ENCODE peak calls at places on chromosomes 12 and 14, in eight cellular contexts. D, C, Y, T, M, K, L and I are unnamed samples.
A peak's percentile ranks its signal among the peaks of the same experiment; 100 is the strongest.

GRCh38 chr12:13670249-13670648 is 311.2 kb downstream of the GRIN2B start:
- DNase-seq in C (no peak), D (no peak), M (no peak), L (no peak), K (no peak), T (no peak), Y (no peak), I (no peak)

GRCh38 chr12:105385141-105385540 is 54.6 kb downstream of the C12orf75 start:
- DNase-seq in L (no peak), T (no peak), D (no peak), K (no peak), Y (no peak), M (peak; percentile 41), C (no peak), I (no peak)

GRCh38 chr12:1811281-1811947 is 9.0 kb upstream of the LRTM2 start:
- DNase-seq in Y (no peak), K (no peak), T (no peak), D (no peak), C (no peak), M (no peak), L (no peak), I (no peak)

GRCh38 chr12:123979566-123979965 is 6.6 kb downstream of the ZNF664 start:
- DNase-seq in L (no peak), M (no peak), Y (no peak), T (no peak), K (no peak), D (no peak), C (no peak), I (no peak)

GRCh38 chr12:12507121-12507520 is 55.5 kb downstream of the DUSP16 start:
- DNase-seq in T (no peak), D (no peak), L (no peak), C (no peak), Y (no peak), M (no peak), K (no peak), I (no peak)

GRCh38 chr12:73531752-73532151 is 1005.9 kb upstream of the ATXN7L3B start:
- DNase-seq in T (no peak), L (no peak), M (no peak), D (no peak), K (no peak), C (no peak), Y (no peak), I (no peak)

GRCh38 chr12:27534060-27534764 is 10.2 kb downstream of the PPFIBP1 start:
- DNase-seq in T (no peak), D (no peak), K (no peak), C (no peak), Y (no peak), L (no peak), M (no peak), I (no peak)

GRCh38 chr12:68971404-68971803 is 38.4 kb upstream of the CPM start:
- DNase-seq in K (no peak), L (no peak), C (peak; percentile 19), D (no peak), M (peak; percentile 62), T (no peak), Y (no peak), I (no peak)

GRCh38 chr14:43729149-43729548 is 777.9 kb downstream of the FSCB start:
- DNase-seq in D (no peak), L (no peak), Y (no peak), M (no peak), T (no peak), C (no peak), K (no peak), I (no peak)

GRCh38 chr14:54762296-54762695 is 140.3 kb downstream of the GCH1 start:
- DNase-seq in L (no peak), D (no peak), T (no peak), C (no peak), M (no peak), Y (no peak), K (no peak), I (no peak)

GRCh38 chr12:69515394-69515793 is 45.2 kb downstream of the FRS2 start:
- DNase-seq in K (no peak), M (no peak), Y (no peak), T (no peak), L (no peak), D (no peak), C (no peak), I (no peak)

GRCh38 chr12:131195796-131196195 is 242.1 kb downstream of the ADGRD1 start:
- DNase-seq in T (no peak), L (no peak), Y (no peak), D (no peak), M (no peak), K (no peak), C (no peak), I (peak; percentile 40)

GRCh38 chr12:125151284-125151683 is 86.0 kb downstream of the AACS start:
- DNase-seq in D (no peak), T (no peak), K (no peak), L (no peak), M (no peak), Y (no peak), C (peak; percentile 28), I (no peak)

GRCh38 chr14:71498151-71498734 is 434.0 kb upstream of the RGS6 start:
- DNase-seq in Y (no peak), M (no peak), C (no peak), T (no peak), K (peak; percentile 34), L (no peak), D (no peak), I (no peak)

GRCh38 chr12:131087302-131087818 is 133.7 kb downstream of the ADGRD1 start:
- DNase-seq in D (no peak), Y (peak; percentile 4), T (peak; percentile 19), C (no peak), K (no peak), M (peak; percentile 25), L (no peak), I (peak; percentile 48)

GRCh38 chr14:100419856-100420255 is 96.7 kb downstream of the SLC25A47 start:
- DNase-seq in L (no peak), D (no peak), Y (peak; percentile 48), M (no peak), C (no peak), T (no peak), K (no peak), I (no peak)

GRCh38 chr14:68824207-68824516 is 31.3 kb upstream of the ZFP36L1 start:
- DNase-seq in M (no peak), D (no peak), T (no peak), K (no peak), Y (no peak), L (no peak), C (no peak), I (no peak)

GRCh38 chr14:68824517-68825347 is 31.9 kb upstream of the ZFP36L1 start:
- DNase-seq in L (peak; percentile 40), M (peak; percentile 68), C (peak; percentile 90), Y (peak; percentile 91), T (peak; percentile 91), K (no peak), D (no peak), I (peak; percentile 91)

GRCh38 chr14:68825729-68826128 is 32.9 kb upstream of the ZFP36L1 start:
- DNase-seq in Y (no peak), L (no peak), K (no peak), T (no peak), M (no peak), D (no peak), C (no peak), I (no peak)

GRCh38 chr14:68823434-68824206 is 30.8 kb upstream of the ZFP36L1 start:
- DNase-seq in M (no peak), Y (no peak), C (no peak), D (no peak), T (no peak), K (no peak), L (no peak), I (no peak)

DNA sequence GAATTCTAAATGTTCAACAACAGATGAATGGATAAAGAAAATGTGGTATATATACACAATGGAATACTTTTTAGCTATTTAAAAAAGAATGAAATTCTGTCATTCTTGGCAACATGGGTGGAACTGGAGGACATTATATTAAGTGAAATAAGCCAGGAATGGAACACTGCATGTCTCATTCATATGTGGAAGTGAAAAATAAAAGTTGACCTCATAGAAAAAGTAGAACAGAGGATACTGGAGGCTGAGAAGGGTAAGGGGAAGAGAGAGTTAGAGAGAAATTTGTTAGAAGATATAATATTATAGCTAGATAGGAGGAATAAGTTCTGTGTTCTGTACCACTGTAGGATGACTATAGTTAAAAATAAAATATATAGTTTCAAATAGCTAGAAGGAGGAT is 35.9 kb upstream of the ZFP36L1 start:
- DNase-seq in T (no peak), C (no peak), D (no peak), K (no peak), L (no peak), M (no peak), Y (no peak), I (no peak)
- H3K4me3 ChIP-seq in T (no peak overlapping the region), C (no peak overlapping the region), D (no peak overlapping the region), K (no peak overlapping the region), L (no peak overlapping the region), M (no peak overlapping the region), Y (no peak overlapping the region), I (no peak overlapping the region)

GRCh38 chr12:40749863-40750262 is 57.6 kb downstream of the CNTN1 start:
- DNase-seq in M (no peak), Y (no peak), K (no peak), D (no peak), T (no peak), L (no peak), C (no peak), I (no peak)

GRCh38 chr12:40745386-40745785 is 53.1 kb downstream of the CNTN1 start:
- DNase-seq in L (no peak), K (no peak), D (no peak), T (no peak), M (no peak), Y (no peak), C (peak; percentile 42), I (no peak)
- TF ChIP-seq CTCF in L (no peak), K (no peak), D (no peak), T (no peak), M (no peak), Y (no peak), C (peak; percentile 34), I (no peak)

DNA sequence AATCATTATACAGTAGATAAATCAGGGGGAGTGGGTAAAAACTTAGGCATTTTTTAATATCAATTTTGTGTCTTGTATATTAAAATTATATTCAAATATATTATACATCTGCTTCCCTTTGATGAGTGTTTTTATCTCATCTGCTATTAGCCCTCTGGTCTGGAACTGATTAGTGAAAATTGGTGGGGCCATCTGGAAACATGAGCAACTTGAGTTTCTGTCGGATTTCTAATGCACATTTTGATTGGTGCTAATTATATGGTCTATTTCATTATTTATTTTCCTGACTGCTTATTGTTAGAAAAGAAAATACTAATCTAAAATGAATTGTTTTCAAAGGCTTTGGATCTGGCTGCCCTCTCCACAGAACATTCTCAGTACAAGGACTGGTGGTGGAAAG is 28.2 kb downstream of the TTC8 start:
- DNase-seq in L (no peak), K (no peak), C (no peak), T (no peak), Y (no peak), M (no peak), D (no peak), I (no peak)
- H3K27ac ChIP-seq in L (no peak overlapping the region), K (no peak overlapping the region), C (no peak overlapping the region), T (no peak overlapping the region), Y (no peak overlapping the region), M (no peak overlapping the region), D (no peak overlapping the region), I (no peak overlapping the region)

GRCh38 chr14:104118006-104118844 is 20.2 kb upstream of the KIF26A start:
- DNase-seq in T (peak; percentile 24), Y (peak; percentile 4), K (no peak), M (no peak), L (no peak), D (no peak), C (no peak), I (no peak)
- H3K4me3 ChIP-seq in T (peak overlapping the region; percentile 54), Y (no peak overlapping the region), K (no peak overlapping the region), M (peak overlapping the region; percentile 92), L (no peak overlapping the region), D (peak overlapping the region; percentile 62), C (no peak overlapping the region), I (no peak overlapping the region)

GRCh38 chr14:77059276-77059934 is 30.9 kb upstream of the IRF2BPL start:
- DNase-seq in Y (no peak), T (peak; percentile 56), M (peak; percentile 90), K (no peak), D (no peak), C (peak; percentile 66), L (no peak), I (no peak)
- TF ChIP-seq CTCF in Y (no peak), T (peak; percentile 20), M (peak; percentile 47), K (peak; percentile 33), D (no peak), C (no peak), L (no peak), I (no peak)